ENCODE peak calls at places on chromosomes 7 and 10, in six cellular contexts. One of them, this sample, is unnamed.

GRCh38 chr7:2939193-2939885 is 95.2 kb upstream of the GNA12 start:
- DNase-seq in adrenal gland: no peak
- DNase-seq in neuronal stem cell: no peak
- DNase-seq in MM.1S: no peak
- DNase-seq in heart left ventricle: peak; percentile 5
- DNase-seq in right lobe of liver: peak; percentile 26
- DNase-seq in this sample: peak; percentile 62

GRCh38 chr7:157710396-157710795 is 373.6 kb downstream of the DNAJB6 start:
- DNase-seq in right lobe of liver: no peak
- DNase-seq in MM.1S: no peak
- DNase-seq in adrenal gland: no peak
- DNase-seq in neuronal stem cell: no peak
- DNase-seq in heart left ventricle: no peak
- DNase-seq in this sample: no peak

GRCh38 chr7:121473645-121474300 is 77.7 kb upstream of the FAM3C start:
- DNase-seq in neuronal stem cell: no peak
- DNase-seq in adrenal gland: no peak
- DNase-seq in right lobe of liver: no peak
- DNase-seq in MM.1S: no peak
- DNase-seq in heart left ventricle: no peak
- DNase-seq in this sample: no peak

GRCh38 chr10:110306452-110306768 is 1.7 kb upstream of the SMNDC1 start:
- DNase-seq in MM.1S: no peak
- DNase-seq in neuronal stem cell: no peak
- DNase-seq in adrenal gland: no peak
- DNase-seq in heart left ventricle: no peak
- DNase-seq in right lobe of liver: no peak
- DNase-seq in this sample: no peak

GRCh38 chr10:22615819-22616499 is 98.4 kb downstream of the PIP4K2A start:
- DNase-seq in neuronal stem cell: no peak
- DNase-seq in MM.1S: peak; percentile 64
- DNase-seq in right lobe of liver: peak; percentile 68
- DNase-seq in heart left ventricle: peak; percentile 68
- DNase-seq in adrenal gland: peak; percentile 46
- DNase-seq in this sample: no peak

GRCh38 chr7:29508608-29509007 is 55.0 kb upstream of the PRR15 start:
- DNase-seq in right lobe of liver: no peak
- DNase-seq in MM.1S: no peak
- DNase-seq in heart left ventricle: peak; percentile 55
- DNase-seq in neuronal stem cell: no peak
- DNase-seq in adrenal gland: no peak
- DNase-seq in this sample: no peak

GRCh38 chr7:115008465-115009114 is 86.7 kb downstream of the MDFIC start:
- DNase-seq in adrenal gland: no peak
- DNase-seq in neuronal stem cell: no peak
- DNase-seq in MM.1S: peak; percentile 21
- DNase-seq in right lobe of liver: no peak
- DNase-seq in heart left ventricle: peak; percentile 83
- DNase-seq in this sample: no peak

GRCh38 chr7:28865494-28866257 is 92.5 kb downstream of the TRIL start:
- DNase-seq in right lobe of liver: no peak
- DNase-seq in MM.1S: no peak
- DNase-seq in heart left ventricle: no peak
- DNase-seq in adrenal gland: no peak
- DNase-seq in neuronal stem cell: no peak
- DNase-seq in this sample: no peak

GRCh38 chr7:129332354-129333056 is 101.7 kb upstream of the STRIP2 start:
- DNase-seq in heart left ventricle: no peak
- DNase-seq in right lobe of liver: no peak
- DNase-seq in adrenal gland: no peak
- DNase-seq in neuronal stem cell: no peak
- DNase-seq in MM.1S: no peak
- DNase-seq in this sample: no peak

GRCh38 chr10:3786295-3786981 is 1.4 kb upstream of the KLF6 start:
- DNase-seq in heart left ventricle: peak; percentile 69
- DNase-seq in adrenal gland: peak; percentile 51
- DNase-seq in MM.1S: no peak
- DNase-seq in neuronal stem cell: no peak
- DNase-seq in right lobe of liver: peak; percentile 86
- DNase-seq in this sample: peak; percentile 79

GRCh38 chr10:1240341-1240775 is 184.2 kb downstream of the WDR37 start:
- DNase-seq in right lobe of liver: no peak
- DNase-seq in MM.1S: no peak
- DNase-seq in adrenal gland: no peak
- DNase-seq in heart left ventricle: no peak
- DNase-seq in neuronal stem cell: no peak
- DNase-seq in this sample: peak; percentile 85

GRCh38 chr10:16835223-16835622 is 18.0 kb upstream of the RSU1 start:
- DNase-seq in heart left ventricle: no peak
- DNase-seq in neuronal stem cell: no peak
- DNase-seq in right lobe of liver: no peak
- DNase-seq in MM.1S: no peak
- DNase-seq in adrenal gland: no peak
- DNase-seq in this sample: no peak

GRCh38 chr7:84637568-84638338 is 443.2 kb upstream of the SEMA3A start:
- DNase-seq in heart left ventricle: no peak
- DNase-seq in adrenal gland: no peak
- DNase-seq in neuronal stem cell: no peak
- DNase-seq in MM.1S: no peak
- DNase-seq in right lobe of liver: no peak
- DNase-seq in this sample: no peak

GRCh38 chr7:135768990-135769389 is 20.4 kb upstream of the FAM180A start:
- DNase-seq in heart left ventricle: peak; percentile 77
- DNase-seq in adrenal gland: no peak
- DNase-seq in neuronal stem cell: no peak
- DNase-seq in MM.1S: no peak
- DNase-seq in right lobe of liver: no peak
- DNase-seq in this sample: no peak

GRCh38 chr7:133562617-133563016 is 309.7 kb downstream of the EXOC4 start:
- DNase-seq in right lobe of liver: no peak
- DNase-seq in adrenal gland: no peak
- DNase-seq in MM.1S: no peak
- DNase-seq in neuronal stem cell: no peak
- DNase-seq in heart left ventricle: no peak
- DNase-seq in this sample: no peak

GRCh38 chr7:29771081-29771832 is 35.1 kb upstream of the WIPF3 start:
- DNase-seq in heart left ventricle: no peak
- DNase-seq in right lobe of liver: no peak
- DNase-seq in MM.1S: peak; percentile 89
- DNase-seq in neuronal stem cell: no peak
- DNase-seq in adrenal gland: no peak
- DNase-seq in this sample: no peak

GRCh38 chr7:47008461-47008860 is 573.5 kb downstream of the TNS3 start:
- DNase-seq in right lobe of liver: no peak
- DNase-seq in MM.1S: no peak
- DNase-seq in neuronal stem cell: no peak
- DNase-seq in heart left ventricle: no peak
- DNase-seq in adrenal gland: no peak
- DNase-seq in this sample: no peak

GRCh38 chr10:6070647-6071046 is 8.5 kb upstream of the IL2RA start:
- DNase-seq in MM.1S: no peak
- DNase-seq in neuronal stem cell: no peak
- DNase-seq in right lobe of liver: no peak
- DNase-seq in heart left ventricle: no peak
- DNase-seq in adrenal gland: no peak
- DNase-seq in this sample: no peak

DNA sequence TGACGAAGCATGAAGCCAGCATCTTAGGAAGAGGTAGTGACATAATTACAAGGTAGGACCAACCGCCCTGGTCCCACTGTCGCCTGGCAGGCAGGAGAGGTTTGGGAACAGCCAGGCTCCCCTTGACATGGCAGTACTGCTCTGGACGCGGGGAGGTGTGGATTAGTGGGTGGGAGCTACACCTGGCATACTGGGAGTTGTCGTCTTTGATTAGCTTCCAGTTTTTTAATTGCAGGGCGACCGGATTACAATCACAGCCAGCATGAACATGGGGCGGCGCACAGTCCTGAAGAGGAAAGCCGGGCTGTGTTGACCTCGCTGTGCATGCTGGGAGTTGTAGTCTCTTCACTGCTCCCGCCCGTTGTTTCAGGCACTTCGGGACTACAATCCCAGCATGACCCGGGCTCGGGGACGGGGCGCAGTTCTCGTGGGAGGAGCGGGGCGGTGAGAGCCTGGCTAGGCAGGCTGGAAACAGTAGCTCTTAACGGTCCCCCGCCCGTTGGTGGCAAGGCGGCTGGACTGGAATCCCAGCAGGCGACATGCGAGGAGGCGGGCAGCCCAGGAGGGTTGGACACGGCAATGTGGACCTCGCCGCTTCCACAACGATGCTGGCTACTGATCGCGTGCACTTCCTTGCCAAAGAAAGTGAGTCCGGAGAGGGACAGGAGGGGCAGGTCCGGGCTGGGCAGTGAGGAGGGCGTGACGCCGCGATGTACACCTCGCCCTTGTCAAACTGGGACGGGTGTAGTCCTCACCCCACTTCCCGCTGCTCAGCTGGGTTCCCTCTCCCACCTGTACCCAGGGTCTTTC is 98.0 kb upstream of the ZNF722 start:
- DNase-seq in right lobe of liver: peak; percentile 96
- DNase-seq in adrenal gland: peak; percentile 93
- DNase-seq in heart left ventricle: peak; percentile 92
- DNase-seq in neuronal stem cell: no peak
- DNase-seq in MM.1S: peak; percentile 62
- DNase-seq in this sample: no peak
- H3K4me3 ChIP-seq in right lobe of liver: peak overlapping the region; percentile 86
- H3K4me3 ChIP-seq in adrenal gland: no peak overlapping the region
- H3K4me3 ChIP-seq in heart left ventricle: peak overlapping the region; percentile 61
- H3K4me3 ChIP-seq in neuronal stem cell: no peak overlapping the region
- H3K4me3 ChIP-seq in MM.1S: peak overlapping the region; percentile 43
- H3K4me3 ChIP-seq in this sample: no peak overlapping the region

GRCh38 chr7:151880688-151881087 is 3.8 kb upstream of the PRKAG2 start:
- DNase-seq in right lobe of liver: no peak
- DNase-seq in adrenal gland: no peak
- DNase-seq in neuronal stem cell: no peak
- DNase-seq in MM.1S: no peak
- DNase-seq in heart left ventricle: no peak
- DNase-seq in this sample: no peak

GRCh38 chr7:151876112-151876898 is 610 bp downstream of the PRKAG2 start:
- DNase-seq in MM.1S: no peak
- DNase-seq in neuronal stem cell: no peak
- DNase-seq in heart left ventricle: peak; percentile 92
- DNase-seq in adrenal gland: peak; percentile 77
- DNase-seq in right lobe of liver: peak; percentile 95
- DNase-seq in this sample: peak; percentile 93

GRCh38 chr7:151875862-151876111 is 1.1 kb downstream of the PRKAG2 start:
- DNase-seq in adrenal gland: no peak
- DNase-seq in MM.1S: no peak
- DNase-seq in right lobe of liver: no peak
- DNase-seq in neuronal stem cell: peak; percentile 67
- DNase-seq in heart left ventricle: no peak
- DNase-seq in this sample: no peak

GRCh38 chr7:151876899-151877777 is at the start of gene PRKAG2:
- DNase-seq in heart left ventricle: peak; percentile 88
- DNase-seq in MM.1S: peak; percentile 57
- DNase-seq in neuronal stem cell: peak; percentile 45
- DNase-seq in right lobe of liver: peak; percentile 89
- DNase-seq in adrenal gland: peak; percentile 57
- DNase-seq in this sample: peak; percentile 88

DNA sequence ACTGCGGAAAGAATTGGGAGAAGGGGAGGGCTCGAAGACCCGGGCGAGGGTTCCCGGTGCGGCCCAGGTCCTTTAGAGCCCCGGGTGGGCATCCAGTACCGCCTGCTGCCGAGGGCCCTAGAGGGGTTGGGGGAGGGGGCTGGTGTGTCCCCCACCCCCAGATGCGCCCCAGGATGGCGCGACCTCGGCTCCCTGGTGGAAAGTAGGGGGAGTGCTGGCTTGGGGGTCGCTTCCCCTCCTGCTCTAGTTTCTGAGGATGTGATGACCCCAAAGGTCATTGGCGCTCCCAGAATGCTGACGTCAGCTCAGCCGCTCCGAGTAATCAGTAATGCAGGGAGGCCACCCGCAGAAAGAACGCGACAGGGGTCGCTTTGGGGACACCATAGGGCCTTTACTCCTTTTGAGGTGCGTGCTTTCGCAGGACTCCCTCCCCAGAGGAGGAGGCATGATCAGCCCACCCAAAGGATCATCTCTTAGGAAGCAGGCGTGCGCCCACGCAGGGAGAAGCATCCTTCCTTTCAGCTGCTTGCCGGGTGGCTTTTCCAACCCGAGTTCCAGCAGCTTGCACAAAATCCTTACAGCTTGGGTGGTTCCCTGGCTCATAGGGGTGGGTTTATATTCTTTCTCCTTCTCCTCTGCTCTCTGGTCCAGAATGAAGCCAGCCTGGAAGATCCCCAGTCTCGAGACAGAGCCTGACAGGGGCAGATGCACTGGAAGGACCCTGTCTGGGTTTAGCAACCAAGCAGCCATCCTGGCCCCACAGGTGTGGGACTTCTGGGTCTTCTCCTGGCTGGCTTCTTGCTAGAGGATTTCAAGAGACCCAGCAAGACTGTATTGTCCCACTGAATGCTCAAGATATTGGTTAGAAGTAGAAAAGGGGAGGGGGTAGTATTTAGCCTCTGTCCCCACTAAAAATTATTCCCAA is 1.3 kb upstream of the PRKAG2 start:
- DNase-seq in adrenal gland: peak; percentile 24
- DNase-seq in right lobe of liver: peak; percentile 67
- DNase-seq in neuronal stem cell: no peak
- DNase-seq in heart left ventricle: no peak
- DNase-seq in MM.1S: no peak
- DNase-seq in this sample: peak; percentile 70
- H3K27me3 ChIP-seq in adrenal gland: no peaks in the 10 kb centered on the region
- H3K27me3 ChIP-seq in right lobe of liver: no peaks in the 10 kb centered on the region
- H3K27me3 ChIP-seq in neuronal stem cell: no peaks in the 10 kb centered on the region
- H3K27me3 ChIP-seq in heart left ventricle: no peaks in the 10 kb centered on the region
- H3K27me3 ChIP-seq in MM.1S: peaks cover 34% of the 10 kb centered on the region
- H3K27me3 ChIP-seq in this sample: peaks cover 33% of the 10 kb centered on the region

GRCh38 chr7:1492221-1492620 is 12.0 kb downstream of the INTS1 start:
- DNase-seq in heart left ventricle: no peak
- DNase-seq in MM.1S: no peak
- DNase-seq in adrenal gland: no peak
- DNase-seq in neuronal stem cell: no peak
- DNase-seq in right lobe of liver: no peak
- DNase-seq in this sample: no peak
- H3K36me3 ChIP-seq in heart left ventricle: peaks cover 97% of the 10 kb centered on the region
- H3K36me3 ChIP-seq in MM.1S: no peaks in the 10 kb centered on the region
- H3K36me3 ChIP-seq in adrenal gland: peaks cover 65% of the 10 kb centered on the region
- H3K36me3 ChIP-seq in neuronal stem cell: peaks cover 92% of the 10 kb centered on the region
- H3K36me3 ChIP-seq in right lobe of liver: peaks cover 49% of the 10 kb centered on the region
- H3K36me3 ChIP-seq in this sample: peaks cover 29% of the 10 kb centered on the region

GRCh38 chr7:99949645-99950228 is 20.3 kb upstream of the GJC3 start:
- DNase-seq in right lobe of liver: no peak
- DNase-seq in heart left ventricle: no peak
- DNase-seq in adrenal gland: no peak
- DNase-seq in MM.1S: no peak
- DNase-seq in neuronal stem cell: no peak
- DNase-seq in this sample: no peak

GRCh38 chr7:99944508-99945070 is 15.2 kb upstream of the GJC3 start:
- DNase-seq in heart left ventricle: no peak
- DNase-seq in neuronal stem cell: no peak
- DNase-seq in MM.1S: no peak
- DNase-seq in right lobe of liver: no peak
- DNase-seq in adrenal gland: no peak
- DNase-seq in this sample: no peak

GRCh38 chr7:99938296-99938695 is 8.9 kb upstream of the GJC3 start:
- DNase-seq in MM.1S: no peak
- DNase-seq in neuronal stem cell: no peak
- DNase-seq in heart left ventricle: no peak
- DNase-seq in right lobe of liver: no peak
- DNase-seq in adrenal gland: no peak
- DNase-seq in this sample: no peak

GRCh38 chr7:99947608-99948007 is 18.2 kb upstream of the GJC3 start:
- DNase-seq in MM.1S: no peak
- DNase-seq in adrenal gland: no peak
- DNase-seq in heart left ventricle: no peak
- DNase-seq in right lobe of liver: no peak
- DNase-seq in neuronal stem cell: no peak
- DNase-seq in this sample: no peak

GRCh38 chr7:99943641-99944507 is 14.5 kb upstream of the GJC3 start:
- DNase-seq in MM.1S: peak; percentile 38
- DNase-seq in adrenal gland: no peak
- DNase-seq in heart left ventricle: no peak
- DNase-seq in right lobe of liver: no peak
- DNase-seq in neuronal stem cell: no peak
- DNase-seq in this sample: peak; percentile 65
- H3K4me3 ChIP-seq in MM.1S: peak overlapping the region; percentile 34
- H3K4me3 ChIP-seq in adrenal gland: no peak overlapping the region
- H3K4me3 ChIP-seq in heart left ventricle: no peak overlapping the region
- H3K4me3 ChIP-seq in right lobe of liver: no peak overlapping the region
- H3K4me3 ChIP-seq in neuronal stem cell: no peak overlapping the region
- H3K4me3 ChIP-seq in this sample: peak overlapping the region; percentile 15